ENCODE peak calls at places on chromosomes 5 and 9, in ten cellular contexts. G, D, X, N, F, O, K, L, J and W are unnamed samples.

GRCh38 chr9:95107001-95107749 is 210.3 kb downstream of the FANCC start:
- DNase-seq in O (no peak), F (no peak), N (no peak), D (no peak), K (peak), X (no peak), G (no peak), J (no peak), L (no peak), W (no peak)

GRCh38 chr5:83277154-83277553 is 194.4 kb upstream of the VCAN start:
- DNase-seq in J (no peak), O (peak), D (no peak), K (no peak), N (no peak), L (no peak), F (no peak), X (no peak), G (no peak), W (no peak)

GRCh38 chr5:173299820-173300219 is 28.4 kb downstream of the STC2 start:
- DNase-seq in F (no peak), K (no peak), D (no peak), N (no peak), G (no peak), X (no peak), O (no peak), L (no peak), J (no peak), W (peak)

GRCh38 chr5:132060501-132061161 is at the start of gene IL3:
- DNase-seq in D (no peak), J (peak), O (peak), G (no peak), F (no peak), K (no peak), L (peak), N (no peak), X (no peak), W (no peak)

GRCh38 chr5:154397652-154398406 is 48.0 kb upstream of the SAP30L start:
- DNase-seq in L (no peak), J (no peak), D (peak), G (no peak), K (no peak), F (no peak), N (no peak), X (no peak), O (no peak), W (no peak)

GRCh38 chr9:119675951-119676350 is 306.7 kb upstream of the BRINP1 start:
- DNase-seq in L (no peak), O (no peak), F (no peak), D (peak), X (no peak), K (no peak), J (no peak), G (no peak), N (no peak), W (no peak)

GRCh38 chr9:136525207-136525606 is 20.6 kb downstream of the NOTCH1 start:
- DNase-seq in O (no peak), F (no peak), K (no peak), D (no peak), L (no peak), X (no peak), J (peak), N (no peak), G (no peak), W (no peak)

GRCh38 chr5:103840600-103840999 is 278.0 kb upstream of the NUDT12 start:
- DNase-seq in J (no peak), K (no peak), O (no peak), X (no peak), N (no peak), D (no peak), G (no peak), F (no peak), L (no peak), W (no peak)

GRCh38 chr9:69433426-69433825 is 108.4 kb downstream of the ENTREP1 start:
- DNase-seq in F (no peak), L (no peak), J (no peak), O (no peak), X (no peak), G (no peak), K (no peak), N (no peak), D (no peak), W (no peak)

GRCh38 chr9:133205996-133206931 is 2.8 kb downstream of the OBP2B start:
- DNase-seq in G (no peak), O (no peak), K (no peak), L (peak), F (no peak), J (no peak), D (no peak), X (no peak), N (no peak), W (no peak)